ENCODE peak calls at places on chromosomes 11 and 22, in five cellular contexts. N is transverse colon, B is esophagus squamous epithelium, L is IMR-90, U is fibroblast of pulmonary artery. R is an unnamed sample.

GRCh38 chr11:125290263-125290662 is 125.7 kb downstream of the PKNOX2 start:
- DNase-seq in N (no peak), B (no peak), L (peak), U (no peak), R (no peak)

GRCh38 chr11:71452354-71453020 is 516 bp upstream of the NADSYN1 start:
- DNase-seq in N (peak), B (no peak), L (peak), U (peak), R (peak)

GRCh38 chr11:69539416-69540117 is 58.1 kb downstream of the LINC01488 start:
- DNase-seq in N (peak), B (no peak), L (no peak), U (no peak), R (no peak)

GRCh38 chr22:49044776-49045175 is 782.9 kb downstream of the BRD1 start:
- DNase-seq in N (no peak), B (no peak), L (no peak), U (no peak), R (no peak)

GRCh38 chr11:46918087-46918751 is at the start of gene LRP4:
- DNase-seq in N (peak), B (no peak), L (no peak), U (no peak), R (no peak)

GRCh38 chr11:105220175-105220574 is 80.6 kb upstream of the CARD18 start:
- DNase-seq in N (no peak), B (no peak), L (no peak), U (peak), R (no peak)

GRCh38 chr11:94513091-94513490 is 830 bp downstream of the C11orf97 start:
- DNase-seq in N (peak), B (no peak), L (no peak), U (no peak), R (no peak)

GRCh38 chr11:69380451-69380901 is 86.5 kb downstream of the MYEOV start:
- DNase-seq in N (peak), B (no peak), L (no peak), U (no peak), R (no peak)

GRCh38 chr22:19592464-19592863 is 68.3 kb upstream of the CLDN5 start:
- DNase-seq in N (no peak), B (no peak), L (no peak), U (no peak), R (no peak)

GRCh38 chr11:64120951-64121569 is 44.9 kb downstream of the MACROD1 start:
- DNase-seq in N (no peak), B (no peak), L (peak), U (no peak), R (no peak)

GRCh38 chr11:113507341-113507740 is 32.1 kb upstream of the DRD2 start:
- DNase-seq in N (no peak), B (no peak), L (no peak), U (no peak), R (no peak)

GRCh38 chr11:83054904-83055380 is 16.8 kb downstream of the RAB30 start:
- DNase-seq in N (no peak), B (no peak), L (no peak), U (no peak), R (no peak)

GRCh38 chr11:61545341-61545740 is 35.5 kb downstream of the SYT7 start:
- DNase-seq in N (no peak), B (no peak), L (no peak), U (peak), R (no peak)

GRCh38 chr11:117316197-117316961 is at the start of gene BACE1:
- DNase-seq in N (peak), B (no peak), L (peak), U (peak), R (peak)

GRCh38 chr11:102237096-102237735 is 80.1 kb upstream of the BIRC3 start:
- DNase-seq in N (no peak), B (no peak), L (peak), U (no peak), R (peak)

GRCh38 chr22:19568337-19569311 is 44.4 kb upstream of the CLDN5 start:
- DNase-seq in N (no peak), B (no peak), L (peak), U (peak), R (peak)

GRCh38 chr11:44742470-44742869 is 15.7 kb downstream of the TSPAN18 start:
- DNase-seq in N (no peak), B (no peak), L (no peak), U (no peak), R (no peak)

GRCh38 chr11:12182650-12183511 is 72.5 kb downstream of the MICAL2 start:
- DNase-seq in N (no peak), B (no peak), L (peak), U (peak), R (peak)

GRCh38 chr22:42757475-42757874 is 36.8 kb upstream of the A4GALT start:
- DNase-seq in N (no peak), B (no peak), L (peak), U (no peak), R (no peak)

GRCh38 chr11:133269272-133269671 is 263.0 kb downstream of the OPCML start:
- DNase-seq in N (no peak), B (no peak), L (no peak), U (no peak), R (no peak)

GRCh38 chr11:112408551-112408950 is 147.9 kb upstream of the PLET1 start:
- DNase-seq in N (no peak), B (no peak), L (no peak), U (no peak), R (no peak)

GRCh38 chr11:123578778-123579481 is 75.5 kb downstream of the SCN3B start:
- DNase-seq in N (no peak), B (no peak), L (no peak), U (no peak), R (no peak)

GRCh38 chr22:37023743-37024338 is 4.3 kb downstream of the MPST start:
- DNase-seq in N (peak), B (no peak), L (no peak), U (no peak), R (no peak)

GRCh38 chr11:132347156-132348090 is 977.0 kb downstream of the NTM start:
- DNase-seq in N (no peak), B (no peak), L (no peak), U (no peak), R (no peak)

GRCh38 chr11:118448294-118448693 is 12.0 kb downstream of the KMT2A start:
- DNase-seq in N (no peak), B (no peak), L (peak), U (peak), R (peak)

GRCh38 chr22:40009231-40009769 is 14.5 kb downstream of the FAM83F start:
- DNase-seq in N (peak), B (no peak), L (peak), U (no peak), R (no peak)

GRCh38 chr11:114762437-114762836 is 84.1 kb downstream of the NXPE2 start:
- DNase-seq in N (peak), B (no peak), L (peak), U (peak), R (peak)

GRCh38 chr11:293293-293851 is 4.4 kb downstream of the PGGHG start:
- DNase-seq in N (no peak), B (no peak), L (no peak), U (no peak), R (no peak)

GRCh38 chr11:292211-293121 is 3.5 kb downstream of the PGGHG start:
- DNase-seq in N (no peak), B (no peak), L (no peak), U (no peak), R (no peak)

GRCh38 chr11:290621-291231 is 1.8 kb downstream of the PGGHG start:
- DNase-seq in N (peak), B (no peak), L (no peak), U (no peak), R (no peak)

GRCh38 chr11:289706-290620 is 1.0 kb downstream of the PGGHG start:
- DNase-seq in N (peak), B (no peak), L (no peak), U (no peak), R (no peak)

DNA sequence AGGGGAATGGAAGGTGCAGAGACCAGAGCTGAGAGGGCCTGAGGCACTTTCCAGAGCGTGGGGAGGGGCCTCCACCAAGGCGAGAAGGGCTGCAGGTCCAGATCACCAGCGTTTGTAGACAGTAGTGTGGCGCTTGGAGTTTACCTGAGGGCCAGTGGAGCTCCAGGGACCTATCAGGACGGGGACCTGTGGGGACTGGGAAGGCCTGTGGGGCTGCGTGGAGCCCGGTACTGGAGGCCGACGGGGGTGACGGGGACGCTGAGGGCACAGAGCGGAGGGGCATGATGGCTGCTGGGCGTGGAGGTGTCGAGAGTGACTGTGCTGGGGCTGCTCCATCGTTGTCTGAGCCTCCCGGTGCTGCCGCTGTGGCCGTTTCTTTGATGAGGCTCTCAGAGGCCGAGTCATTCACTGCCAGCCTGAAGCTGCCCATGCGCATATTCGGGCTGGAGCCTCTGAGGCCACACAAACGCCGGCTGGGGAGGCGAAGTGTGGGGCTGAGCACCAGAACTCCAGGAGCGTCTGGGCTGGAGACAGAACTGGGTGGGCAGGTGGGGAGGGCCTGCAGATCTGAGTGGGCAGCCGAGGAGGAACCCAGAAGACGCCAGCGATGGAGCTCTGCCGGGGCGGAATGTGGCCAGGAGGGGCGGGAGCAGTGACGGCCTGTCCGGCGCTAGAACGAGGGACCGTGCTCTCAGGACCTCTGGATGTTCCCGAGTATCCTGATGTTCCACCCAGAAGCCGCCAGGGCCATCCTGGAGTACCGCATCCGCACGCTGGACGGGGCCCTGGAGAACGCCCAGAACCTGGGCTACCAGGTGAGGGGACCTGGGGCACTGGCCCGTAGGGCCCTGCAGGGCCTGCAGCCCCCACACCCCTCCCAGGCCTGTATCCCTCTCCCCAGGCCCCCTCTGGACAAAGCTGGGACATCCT is 2.6 kb downstream of the PGGHG start:
- DNase-seq in N (peak), B (no peak), L (no peak), U (no peak), R (no peak)
- H3K4me3 ChIP-seq in N (no peak), B (no peak), L (no peak), U (no peak), R (no peak)

DNA sequence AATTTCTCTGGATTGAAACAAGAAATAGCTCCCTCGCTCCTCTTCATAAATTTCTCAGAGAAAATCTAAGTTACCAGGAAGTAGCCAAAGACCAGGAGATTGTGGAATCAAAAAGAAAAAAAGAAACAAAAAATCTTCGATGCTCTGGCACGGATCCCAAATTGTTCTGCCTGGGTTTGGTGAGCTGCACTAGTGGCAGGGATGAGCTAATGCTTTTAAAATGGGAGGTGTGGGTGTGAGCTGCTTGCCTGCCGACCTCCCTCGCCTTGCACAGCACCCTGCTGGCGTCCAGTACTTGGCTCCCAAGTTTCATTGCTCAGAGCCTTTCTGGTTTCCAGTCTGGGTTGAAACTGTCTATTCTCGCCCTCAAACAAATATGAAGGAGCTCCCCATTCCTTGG is 2.5 kb downstream of the TIMP3 start:
- DNase-seq in N (no peak), B (no peak), L (peak), U (peak), R (peak)
- TF ChIP-seq CTCF in N (peak), B (no peak), L (no peak), U (no peak), R (no peak)

DNA sequence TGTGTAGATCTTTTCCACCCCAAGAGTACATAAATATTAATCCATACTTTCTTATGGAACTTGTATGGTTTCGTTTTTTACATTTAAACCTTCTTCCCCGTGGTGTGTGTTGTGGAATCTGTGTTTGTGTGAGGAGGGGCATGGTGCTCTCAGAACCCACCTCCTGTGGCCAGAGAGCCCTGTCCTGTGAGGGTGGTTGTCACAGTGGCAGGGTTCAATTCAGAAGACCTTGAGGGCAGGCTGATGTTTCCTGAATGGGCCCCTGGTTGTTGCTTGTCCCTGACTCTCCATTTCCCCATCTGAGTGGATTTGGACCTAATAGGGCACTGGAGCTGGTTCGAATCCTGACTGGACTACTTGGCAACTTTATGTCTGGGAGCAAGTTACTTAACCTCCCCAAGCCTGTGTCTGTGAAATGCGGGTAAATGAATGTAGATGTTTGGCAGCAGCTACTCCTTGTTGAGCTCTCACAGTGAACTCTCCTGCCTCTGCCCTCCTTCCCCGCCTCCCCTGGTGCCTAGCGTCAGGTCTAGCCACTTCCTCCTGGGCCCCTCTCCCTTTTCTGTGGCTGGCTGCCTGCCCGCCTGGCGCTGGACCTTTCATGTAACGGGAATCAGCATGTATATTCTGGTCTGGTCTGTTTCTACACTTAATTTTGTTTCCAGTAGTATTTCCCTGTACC is 7.3 kb downstream of the NEAT1 start:
- DNase-seq in N (peak), B (no peak), L (peak), U (peak), R (peak)
- H3K4me3 ChIP-seq in N (peak), B (peak), L (peak), U (peak), R (peak)

GRCh38 chr11:18722293-18722637 is 3.7 kb downstream of the IGSF22 start:
- DNase-seq in N (no peak), B (no peak), L (no peak), U (no peak), R (no peak)
- TF ChIP-seq CTCF in N (no peak), B (no peak), L (no peak), U (no peak), R (no peak)

DNA sequence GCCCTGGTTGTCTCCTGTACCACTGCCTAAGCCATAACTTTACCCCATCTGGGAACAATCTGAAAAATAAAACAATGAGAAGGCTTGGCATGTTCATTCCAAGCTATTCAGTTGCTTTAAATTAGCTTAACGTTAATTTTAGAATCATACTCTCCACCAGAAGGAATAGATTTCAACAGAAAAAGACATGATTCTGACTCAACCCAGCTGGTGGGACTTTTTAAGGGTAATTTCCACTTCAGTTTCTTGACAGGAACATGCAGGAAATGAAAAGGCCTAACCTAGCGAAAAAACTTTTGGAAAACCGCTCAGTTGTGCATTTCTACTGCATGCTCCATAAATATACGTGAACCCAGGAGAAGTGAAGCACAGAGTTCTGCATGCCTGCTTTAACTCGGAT is 7.9 kb downstream of the SF3A1 start:
- DNase-seq in N (no peak), B (no peak), L (no peak), U (no peak), R (peak)
- H3K4me3 ChIP-seq in N (no peak), B (no peak), L (no peak), U (no peak), R (no peak)

GRCh38 chr22:30754521-30754920 is 59.8 kb downstream of the OSBP2 start:
- DNase-seq in N (no peak), B (no peak), L (no peak), U (no peak), R (no peak)
- TF ChIP-seq CTCF in N (no peak), B (no peak), L (no peak), U (no peak), R (no peak)

GRCh38 chr11:97938789-97939188 is 1082.0 kb upstream of the CNTN5 start:
- DNase-seq in N (no peak), B (no peak), L (no peak), U (no peak), R (no peak)
- H3K4me3 ChIP-seq in N (no peak), B (no peak), L (no peak), U (no peak), R (no peak)

DNA sequence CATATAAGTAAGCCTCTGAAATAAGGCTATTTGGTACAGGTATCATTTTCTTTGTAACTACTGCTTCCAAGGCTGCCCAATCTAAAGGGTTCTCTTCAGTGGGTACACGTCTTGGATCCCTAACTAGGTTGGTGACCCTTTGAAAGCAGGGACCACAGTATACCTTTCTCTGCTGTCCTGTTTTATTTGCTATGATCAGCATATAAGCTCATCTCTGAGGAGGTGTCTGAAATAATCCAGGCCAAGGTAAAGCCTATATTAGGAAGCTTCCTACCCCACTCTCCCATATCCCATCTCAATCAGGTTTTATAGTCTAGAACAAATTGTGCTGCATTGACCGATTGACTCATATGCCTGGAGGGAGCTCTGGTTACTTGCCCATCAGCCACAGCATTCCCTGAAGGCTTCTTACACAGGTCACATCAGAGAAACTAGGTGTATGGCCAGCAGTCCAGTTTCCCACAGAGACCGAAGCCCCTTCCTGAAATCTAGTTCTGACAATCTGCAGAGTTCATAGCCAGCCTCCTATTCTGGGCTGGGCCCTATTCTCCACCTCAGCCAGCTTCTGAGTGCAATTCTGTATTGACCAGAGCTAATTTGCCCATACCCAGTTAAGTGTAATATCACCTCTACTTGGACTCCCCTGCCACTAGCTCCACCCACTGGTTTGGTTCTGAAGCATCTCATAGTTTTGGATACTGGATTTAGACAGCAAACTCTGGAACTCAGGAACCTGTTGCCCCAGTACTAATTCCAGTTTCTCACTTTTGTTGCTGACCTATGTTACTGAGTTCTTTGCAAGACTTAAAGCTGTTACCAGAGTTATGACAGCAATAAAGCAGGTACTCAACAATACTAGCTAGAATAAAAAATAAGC is 62.1 kb upstream of the ARHGAP20 start:
- DNase-seq in N (no peak), B (no peak), L (peak), U (no peak), R (no peak)
- TF ChIP-seq CTCF in N (no peak), B (no peak), L (no peak), U (no peak), R (no peak)